ENCODE peak calls at places on chromosomes 7 and 10, in six cellular contexts. H is cortex of kidney, D is EL, N is heart right ventricle, Q is T47D, U is Peyer's patch. Y is an unnamed sample.

GRCh38 chr10:81177651-81178244 is 640.0 kb downstream of the SH2D4B start:
- DNase-seq in D (no peak), Q (peak; percentile 10), U (no peak), H (no peak), N (no peak), Y (no peak)

GRCh38 chr7:139714163-139714901 is 63.5 kb downstream of the HIPK2 start:
- DNase-seq in U (peak; percentile 67), N (peak; percentile 53), H (no peak), D (no peak), Q (no peak), Y (no peak)

GRCh38 chr7:101631224-101631714 is 2.2 kb upstream of the MYL10 start:
- DNase-seq in N (no peak), U (no peak), D (peak; percentile 49), Q (no peak), H (no peak), Y (no peak)

GRCh38 chr7:105639677-105640493 is 58.6 kb upstream of the EFCAB10 start:
- DNase-seq in N (no peak), U (no peak), Q (peak; percentile 91), D (no peak), H (no peak), Y (no peak)

GRCh38 chr7:151248191-151249033 is at the start of gene SMARCD3:
- DNase-seq in Q (no peak), N (peak; percentile 78), D (peak; percentile 62), U (peak; percentile 47), H (no peak), Y (no peak)

GRCh38 chr10:43310872-43311271 is 44.0 kb upstream of the RASGEF1A start:
- DNase-seq in D (no peak), N (no peak), U (no peak), H (no peak), Q (no peak), Y (no peak)

GRCh38 chr7:125847055-125847454 is 917.4 kb upstream of the POT1 start:
- DNase-seq in Q (no peak), N (no peak), H (no peak), D (no peak), U (no peak), Y (no peak)

GRCh38 chr7:66283003-66283920 is 78.1 kb downstream of the TPST1 start:
- DNase-seq in N (no peak), H (no peak), D (peak; percentile 79), Q (no peak), U (no peak), Y (no peak)

GRCh38 chr7:150997075-150997511 is 6.3 kb downstream of the NOS3 start:
- DNase-seq in H (no peak), D (no peak), U (no peak), Q (no peak), N (no peak), Y (no peak)

GRCh38 chr10:75187961-75188426 is 22.6 kb upstream of the VDAC2 start:
- DNase-seq in Q (peak; percentile 86), H (no peak), D (peak; percentile 61), U (peak; percentile 37), N (peak; percentile 52), Y (no peak)

GRCh38 chr10:95770084-95770720 is 14.2 kb downstream of the ENTPD1 start:
- DNase-seq in D (no peak), N (no peak), Q (no peak), H (no peak), U (no peak), Y (no peak)